ENCODE peak calls at places on chromosomes 5 and 9, in six cellular contexts. T is K562, V is HepG2, Q is A549, U is endothelial cell of umbilical vein, C is SK-N-SH. P is an unnamed sample.
A peak's percentile ranks its signal among the peaks of the same experiment; 100 is the strongest.

GRCh38 chr9:130854086-130854485 is 19.0 kb downstream of the ABL1 start:
- DNase-seq in U (no peak), C (no peak), Q (no peak), T (peak; percentile 87), V (no peak), P (no peak)

GRCh38 chr9:105088088-105088487 is 156.4 kb upstream of the SLC44A1 start:
- DNase-seq in U (no peak), T (no peak), C (no peak), V (no peak), Q (no peak), P (no peak)

GRCh38 chr5:168227973-168228615 is 63.4 kb upstream of the WWC1 start:
- DNase-seq in T (no peak), U (no peak), V (no peak), Q (no peak), C (no peak), P (peak; percentile 15)

GRCh38 chr9:133256686-133257091 is 18.3 kb downstream of the ABO start:
- DNase-seq in U (no peak), T (no peak), C (no peak), V (no peak), Q (no peak), P (no peak)

GRCh38 chr5:7850533-7851239 is at the start of gene CFAP90:
- DNase-seq in V (peak; percentile 49), C (peak; percentile 94), U (peak; percentile 40), T (no peak), Q (peak; percentile 43), P (no peak)

GRCh38 chr5:74538206-74538661 is 102.3 kb downstream of the ENC1 start:
- DNase-seq in T (no peak), U (peak; percentile 67), C (no peak), Q (peak; percentile 48), V (peak; percentile 89), P (peak; percentile 76)

GRCh38 chr9:86286278-86286677 is 3.9 kb upstream of the ISCA1 start:
- DNase-seq in T (peak; percentile 65), V (no peak), U (no peak), C (no peak), Q (no peak), P (no peak)

GRCh38 chr5:111694183-111694582 is 62.8 kb downstream of the NREP start:
- DNase-seq in T (no peak), Q (peak; percentile 22), C (no peak), V (no peak), U (no peak), P (peak; percentile 10)

GRCh38 chr5:124783794-124784193 is 37.4 kb upstream of the ZNF608 start:
- DNase-seq in V (no peak), U (no peak), C (no peak), T (no peak), Q (no peak), P (no peak)

GRCh38 chr5:31962928-31963327 is 211.2 kb downstream of the GOLPH3 start:
- DNase-seq in U (no peak), C (peak; percentile 21), T (no peak), V (peak; percentile 53), Q (no peak), P (no peak)

GRCh38 chr5:16536246-16536645 is 70.6 kb upstream of the ZNF622 start:
- DNase-seq in V (peak; percentile 7), T (no peak), Q (peak; percentile 16), U (no peak), C (no peak), P (no peak)

GRCh38 chr5:159316519-159317383 is 13.5 kb downstream of the IL12B start:
- DNase-seq in Q (peak; percentile 79), V (peak; percentile 40), C (peak; percentile 66), U (peak; percentile 51), T (peak; percentile 64), P (peak; percentile 73)

GRCh38 chr5:57181151-57181550 is 7.3 kb downstream of the GPBP1 start:
- DNase-seq in U (no peak), Q (no peak), C (no peak), V (no peak), T (no peak), P (no peak)

GRCh38 chr5:14463629-14464028 is 118.0 kb upstream of the OTULINL start:
- DNase-seq in V (no peak), C (no peak), T (peak; percentile 24), Q (peak; percentile 81), U (peak; percentile 96), P (peak; percentile 73)

GRCh38 chr5:91443028-91443427 is 59.9 kb upstream of the ARRDC3 start:
- DNase-seq in Q (no peak), C (no peak), U (no peak), T (no peak), V (no peak), P (no peak)

GRCh38 chr5:113380299-113381014 is 54.3 kb downstream of the TSSK1B start:
- DNase-seq in Q (no peak), T (no peak), V (no peak), U (peak; percentile 20), C (no peak), P (no peak)

GRCh38 chr5:127700237-127700766 is 2.9 kb upstream of the CCDC192 start:
- DNase-seq in U (no peak), C (no peak), T (no peak), V (no peak), Q (no peak), P (no peak)

GRCh38 chr5:112109331-112109993 is 309.6 kb downstream of the EPB41L4A start:
- DNase-seq in C (peak; percentile 4), T (peak; percentile 1), Q (peak; percentile 9), V (no peak), U (no peak), P (peak; percentile 39)

GRCh38 chr9:109861499-109861898 is 81.5 kb downstream of the PALM2AKAP2 start:
- DNase-seq in C (no peak), V (no peak), Q (no peak), U (no peak), T (no peak), P (no peak)

GRCh38 chr9:97564291-97565175 is 63.1 kb downstream of the TMOD1 start:
- DNase-seq in C (peak; percentile 83), Q (peak; percentile 19), U (peak; percentile 89), T (peak; percentile 11), V (no peak), P (no peak)

GRCh38 chr9:74639112-74639511 is 142.0 kb downstream of the RORB start:
- DNase-seq in T (no peak), U (no peak), Q (no peak), V (no peak), C (no peak), P (no peak)

GRCh38 chr5:109455598-109456096 is 45.9 kb upstream of the PJA2 start:
- DNase-seq in Q (peak; percentile 66), V (peak; percentile 11), C (peak; percentile 10), U (peak; percentile 98), T (peak; percentile 43), P (no peak)

GRCh38 chr9:2087500-2088313 is 72.6 kb downstream of the SMARCA2 start:
- DNase-seq in U (peak; percentile 32), Q (peak; percentile 58), C (peak; percentile 43), T (peak; percentile 30), V (peak; percentile 25), P (peak; percentile 76)

GRCh38 chr9:38339496-38339895 is 53.0 kb upstream of the ALDH1B1 start:
- DNase-seq in T (no peak), V (no peak), Q (no peak), C (no peak), U (no peak), P (no peak)

GRCh38 chr5:164663223-164663989 is 1158.0 kb downstream of the MAT2B start:
- DNase-seq in V (no peak), Q (no peak), U (no peak), C (no peak), T (no peak), P (no peak)

GRCh38 chr5:147666419-147666818 is 116.1 kb downstream of the JAKMIP2 start:
- DNase-seq in V (no peak), T (no peak), U (no peak), Q (no peak), C (no peak), P (no peak)

GRCh38 chr9:82532504-82532903 is 530.4 kb downstream of the RASEF start:
- DNase-seq in U (no peak), T (no peak), V (peak; percentile 13), Q (no peak), C (peak; percentile 28), P (peak; percentile 2)

GRCh38 chr5:60505373-60505772 is 194.6 kb downstream of the DEPDC1B start:
- DNase-seq in Q (no peak), U (no peak), C (no peak), T (no peak), V (no peak), P (no peak)

GRCh38 chr5:145360936-145361335 is 474.2 kb downstream of the PRELID2 start:
- DNase-seq in T (no peak), U (no peak), Q (no peak), C (no peak), V (no peak), P (no peak)

GRCh38 chr5:145924849-145925248 is 11.5 kb upstream of the SH3RF2 start:
- DNase-seq in C (no peak), V (no peak), U (no peak), Q (no peak), T (no peak), P (no peak)

GRCh38 chr5:56908942-56909293 is 478 bp upstream of the SETD9 start:
- DNase-seq in T (no peak), V (no peak), U (no peak), C (no peak), Q (no peak), P (no peak)

DNA sequence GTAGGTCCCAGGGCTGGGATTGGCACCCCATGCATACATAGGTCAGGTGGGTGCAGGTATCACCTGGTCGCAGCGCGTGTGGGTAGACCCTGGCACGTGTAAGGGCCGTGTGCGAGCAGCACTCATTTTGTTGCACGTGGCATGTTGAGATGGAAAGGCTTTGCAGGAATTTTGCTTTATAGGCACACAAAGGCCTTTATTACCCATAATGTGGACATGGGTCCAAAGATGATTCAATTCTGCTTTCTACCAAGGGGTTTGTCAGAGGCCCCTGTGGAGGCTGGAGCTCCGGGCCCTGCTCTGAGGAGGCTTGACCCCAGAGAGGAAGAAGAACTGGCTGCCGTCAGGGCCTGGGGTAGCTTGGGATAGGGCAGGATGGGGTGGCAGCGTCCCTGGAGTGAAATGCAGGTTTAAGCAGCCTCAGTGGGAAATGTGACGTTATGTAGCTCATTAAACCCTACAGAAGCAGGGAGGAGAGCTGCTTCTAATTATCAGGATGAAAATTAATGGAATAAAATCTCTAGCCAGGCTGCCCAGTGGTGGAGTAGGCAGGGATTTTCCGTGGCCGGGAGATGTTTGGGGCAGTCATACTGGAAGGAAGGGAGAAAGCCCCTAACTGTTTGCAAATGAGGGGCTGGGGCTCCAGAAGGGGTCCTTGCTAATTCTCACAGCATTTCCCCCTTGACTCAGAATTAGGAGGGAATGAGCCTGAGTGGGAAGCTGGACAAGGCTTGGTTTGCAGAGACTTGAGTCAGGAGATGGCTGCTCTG is 103.3 kb upstream of the PITX1 start:
- DNase-seq in U (no peak), V (no peak), Q (no peak), T (no peak), C (no peak), P (no peak)
- TF ChIP-seq MAX in U (no peak), V (no peak), Q (no peak), T (no peak), C (no peak), P (no peak)

GRCh38 chr9:15142903-15143534 is 164.0 kb downstream of the TTC39B start:
- DNase-seq in Q (peak; percentile 66), T (peak; percentile 54), C (peak; percentile 71), V (peak; percentile 50), U (peak; percentile 72), P (peak; percentile 73)
- TF ChIP-seq CTCF in Q (peak; percentile 69), T (peak; percentile 65), C (peak; percentile 85), V (peak; percentile 85), U (peak; percentile 70), P (peak; percentile 98)

GRCh38 chr5:172778223-172778814 is 7.3 kb upstream of the DUSP1 start:
- DNase-seq in Q (peak; percentile 82), U (peak; percentile 65), T (peak; percentile 61), C (no peak), V (peak; percentile 93), P (no peak)
- H3K4me3 ChIP-seq in Q (no peak overlapping the region), U (no peak overlapping the region), T (no peak overlapping the region), C (peak overlapping the region; percentile 22), V (peak overlapping the region; percentile 31), P (no peak overlapping the region)

GRCh38 chr9:33374634-33375237 is 27.6 kb downstream of the AQP7 start:
- DNase-seq in Q (peak; percentile 77), T (peak; percentile 80), C (peak; percentile 84), U (peak; percentile 88), V (peak; percentile 70), P (peak; percentile 88)
- TF ChIP-seq MAX in Q (peak; percentile 15), T (no peak), C (no peak), U (no peak), V (no peak), P (peak; percentile 66)